ENCODE peak calls at places on chromosomes 7 and 10, in ten cellular contexts. U is psoas muscle; V is activated naive CD8-positive, alpha-beta T cell treated with anti-CD3 and anti-CD28 coated beads, Interleukin-2, amount 50 U/mL, for 24 hours; M is Peyer's patch; B is ELR; H is cardiac muscle cell; X is CD8-positive, alpha-beta T cell; O is tibial nerve; N is amniotic stem cell; I is cardiac fibroblast. Y is an unnamed sample.

GRCh38 chr10:16700331-16700730 is 116.9 kb downstream of the RSU1 start:
- DNase-seq in V (no peak), O (no peak), N (no peak), X (no peak), M (no peak), I (no peak), U (no peak), B (no peak), H (no peak), Y (no peak)

GRCh38 chr10:125155101-125155500 is 5.3 kb downstream of the CTBP2 start:
- DNase-seq in O (no peak), I (peak), M (no peak), U (no peak), N (no peak), X (no peak), V (no peak), H (peak), B (peak), Y (no peak)

GRCh38 chr10:34505338-34505737 is 309.8 kb downstream of the PARD3 start:
- DNase-seq in I (no peak), V (no peak), N (no peak), U (no peak), O (no peak), H (peak), X (no peak), M (no peak), B (peak), Y (no peak)

GRCh38 chr10:88195841-88196240 is 332.4 kb downstream of the PTEN start:
- DNase-seq in M (no peak), H (no peak), V (no peak), B (no peak), I (no peak), X (no peak), O (no peak), N (no peak), U (no peak), Y (peak)

GRCh38 chr7:134514663-134515062 is 12.7 kb upstream of the AKR1B10 start:
- DNase-seq in U (no peak), N (peak), V (peak), H (peak), B (peak), O (no peak), X (no peak), I (peak), M (no peak), Y (peak)

GRCh38 chr10:130771491-130771890 is 540.0 kb downstream of the TCERG1L start:
- DNase-seq in O (no peak), V (no peak), I (no peak), N (no peak), M (no peak), H (no peak), X (no peak), B (no peak), U (no peak), Y (no peak)

GRCh38 chr10:58254644-58255043 is 13.1 kb downstream of the IPMK start:
- DNase-seq in I (peak), X (no peak), H (no peak), O (no peak), B (no peak), V (no peak), N (no peak), U (no peak), M (no peak), Y (no peak)

GRCh38 chr7:27395626-27396025 is 153.0 kb downstream of the EVX1 start:
- DNase-seq in O (no peak), V (no peak), X (no peak), B (no peak), N (no peak), M (no peak), H (no peak), U (no peak), I (no peak), Y (no peak)

GRCh38 chr10:48608279-48608681 is 3.4 kb upstream of the ARHGAP22 start:
- DNase-seq in U (no peak), X (no peak), I (peak), O (no peak), N (no peak), M (peak), V (peak), H (peak), B (peak), Y (peak)

GRCh38 chr10:69045441-69046300 is 42.2 kb upstream of the SRGN start:
- DNase-seq in M (no peak), H (peak), N (no peak), O (no peak), U (no peak), I (peak), V (no peak), X (peak), B (peak), Y (peak)

GRCh38 chr10:73076361-73077183 is 20.1 kb downstream of the P4HA1 start:
- DNase-seq in V (no peak), I (peak), O (peak), M (no peak), N (no peak), H (peak), B (peak), U (peak), X (no peak), Y (no peak)

GRCh38 chr10:43872644-43873043 is 224.0 kb upstream of the ZNF32 start:
- DNase-seq in N (no peak), X (no peak), U (no peak), O (no peak), M (no peak), I (no peak), H (no peak), B (no peak), V (no peak), Y (no peak)